ENCODE peak calls at places on chromosome X, in nine cellular contexts. Y is HCT116, X is AG04450, Q is GM12865, O is coronary artery, N is IMR-90, T is upper lobe of left lung, L is GM12864, R is mammary epithelial cell. A is an unnamed sample.

GRCh38 chrX:35166023-35166422 is 223.4 kb downstream of the FAM47B start:
- DNase-seq in Q (no peak), R (no peak), O (no peak), X (no peak), T (no peak), L (no peak), Y (no peak), N (no peak), A (no peak)

GRCh38 chrX:111145878-111146277 is 49.9 kb downstream of the PAK3 start:
- DNase-seq in R (no peak), L (no peak), Q (no peak), N (no peak), Y (no peak), X (no peak), O (no peak), T (no peak), A (no peak)

GRCh38 chrX:119816300-119816699 is 24.9 kb upstream of the RPL39 start:
- DNase-seq in N (no peak), Q (no peak), T (no peak), Y (no peak), O (no peak), L (no peak), X (no peak), R (no peak), A (no peak)

GRCh38 chrX:24158881-24159280 is 9.4 kb downstream of the ZFX start:
- DNase-seq in Y (no peak), O (no peak), L (no peak), N (no peak), R (no peak), X (no peak), Q (no peak), T (no peak), A (no peak)

GRCh38 chrX:46754450-46755075 is 4.4 kb downstream of the SLC9A7 start:
- DNase-seq in Q (peak), T (peak), O (no peak), L (no peak), N (no peak), Y (no peak), X (no peak), R (no peak), A (no peak)

GRCh38 chrX:139724626-139725025 is 16.7 kb upstream of the MCF2 start:
- DNase-seq in R (no peak), L (no peak), O (no peak), Y (no peak), Q (no peak), N (no peak), T (no peak), X (no peak), A (no peak)

GRCh38 chrX:48789366-48790220 is 3.2 kb downstream of the GATA1 start:
- DNase-seq in Y (no peak), T (no peak), R (no peak), O (no peak), Q (no peak), N (no peak), L (no peak), X (no peak), A (no peak)

GRCh38 chrX:129346574-129346973 is 176.7 kb downstream of the SMARCA1 start:
- DNase-seq in T (no peak), N (no peak), O (no peak), Y (no peak), Q (no peak), L (no peak), R (no peak), X (no peak), A (no peak)

GRCh38 chrX:24426340-24426913 is 38.7 kb upstream of the PDK3 start:
- DNase-seq in T (no peak), L (no peak), X (no peak), O (no peak), Y (no peak), Q (peak), N (peak), R (peak), A (peak)

GRCh38 chrX:33840176-33840575 is 291.9 kb downstream of the FAM47A start:
- DNase-seq in X (no peak), O (no peak), L (no peak), Y (no peak), N (no peak), T (no peak), R (no peak), Q (no peak), A (no peak)

GRCh38 chrX:126836195-126836594 is 16.7 kb downstream of the PRR32 start:
- DNase-seq in Q (no peak), X (no peak), N (no peak), R (no peak), Y (no peak), O (no peak), T (no peak), L (no peak), A (no peak)

GRCh38 chrX:150363561-150364346 is 637 bp downstream of the MAMLD1 start:
- DNase-seq in Q (no peak), L (no peak), N (peak), T (peak), R (peak), O (peak), X (no peak), Y (no peak), A (peak)

GRCh38 chrX:46620505-46620904 is 46.9 kb downstream of the CHST7 start:
- DNase-seq in O (no peak), X (no peak), R (no peak), N (no peak), T (no peak), Q (no peak), Y (no peak), L (no peak), A (peak)

GRCh38 chrX:120560405-120560841 is 339 bp downstream of the CUL4B start:
- DNase-seq in Q (peak), Y (no peak), T (no peak), N (peak), R (peak), O (peak), X (no peak), L (no peak), A (no peak)

GRCh38 chrX:129651756-129652564 is 2.8 kb downstream of the APLN start:
- DNase-seq in R (no peak), L (no peak), T (no peak), X (no peak), O (peak), Y (no peak), N (no peak), Q (no peak), A (no peak)

GRCh38 chrX:153667281-153667831 is 6.3 kb downstream of the PNCK start:
- DNase-seq in Y (no peak), Q (no peak), T (no peak), O (peak), X (no peak), N (no peak), L (no peak), R (no peak), A (no peak)

GRCh38 chrX:120262781-120263719 is 12.4 kb downstream of the ZBTB33 start:
- DNase-seq in Y (no peak), N (no peak), R (no peak), X (no peak), O (no peak), L (no peak), Q (peak), T (no peak), A (no peak)

GRCh38 chrX:74297766-74298165 is 6.2 kb upstream of the ZCCHC13 start:
- DNase-seq in Q (peak), Y (no peak), N (no peak), O (no peak), X (no peak), L (no peak), T (no peak), R (peak), A (no peak)

GRCh38 chrX:129779747-129780146 is at the start of gene SASH3:
- DNase-seq in X (no peak), T (peak), R (no peak), Y (no peak), L (peak), O (no peak), Q (peak), N (no peak), A (no peak)

GRCh38 chrX:120334137-120334536 is 22.9 kb upstream of the TMEM255A start:
- DNase-seq in O (no peak), R (no peak), N (no peak), X (no peak), Y (no peak), L (no peak), Q (peak), T (no peak), A (no peak)

DNA sequence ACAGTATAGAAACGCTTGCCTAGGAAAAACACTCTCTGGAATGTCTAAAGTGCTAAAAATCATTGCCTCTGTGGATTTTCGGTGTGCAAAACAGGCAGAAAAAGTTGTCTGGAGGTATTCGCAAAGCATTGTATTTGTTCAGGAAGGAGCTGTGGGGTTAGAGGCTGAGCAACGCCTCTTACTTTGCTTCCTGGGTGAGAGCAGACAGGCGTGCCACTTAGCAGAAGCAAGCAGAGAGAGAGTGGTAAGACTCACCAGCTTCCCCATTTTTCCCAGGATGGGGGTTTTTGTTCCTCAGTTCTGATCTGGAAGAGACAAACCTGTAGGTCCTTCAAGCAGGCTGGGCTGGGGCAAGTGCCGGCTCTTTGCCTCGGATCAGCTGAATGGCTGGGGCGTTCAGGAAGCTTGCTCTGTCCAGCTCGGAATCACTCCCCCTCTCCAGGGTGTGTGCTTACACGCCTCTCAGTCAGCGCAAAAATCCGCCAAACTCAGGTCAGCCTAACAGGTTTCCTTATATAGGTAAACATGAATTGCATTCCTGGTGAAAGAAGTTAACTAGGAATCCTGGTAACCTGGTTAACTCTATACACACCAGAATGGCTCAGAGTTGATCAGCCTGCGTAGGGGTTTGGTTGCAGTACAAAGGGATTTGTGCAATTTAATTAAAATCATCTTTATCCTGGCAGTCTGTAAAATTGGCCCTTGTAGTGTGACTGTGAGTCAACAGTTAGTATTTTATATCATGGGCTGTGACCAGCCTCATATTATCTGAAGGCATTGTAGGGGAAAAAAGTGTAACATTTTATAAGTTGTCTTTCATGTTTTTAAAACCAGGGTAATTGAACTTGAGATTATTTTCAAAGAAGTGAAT is 213.1 kb upstream of the MID1 start:
- DNase-seq in Y (no peak), O (no peak), Q (no peak), X (no peak), L (no peak), R (peak), T (no peak), N (no peak), A (no peak)
- H3K4me3 ChIP-seq in Y (no peak), O (peak), Q (no peak), X (no peak), L (no peak), R (peak), T (peak), N (no peak), A (no peak)

DNA sequence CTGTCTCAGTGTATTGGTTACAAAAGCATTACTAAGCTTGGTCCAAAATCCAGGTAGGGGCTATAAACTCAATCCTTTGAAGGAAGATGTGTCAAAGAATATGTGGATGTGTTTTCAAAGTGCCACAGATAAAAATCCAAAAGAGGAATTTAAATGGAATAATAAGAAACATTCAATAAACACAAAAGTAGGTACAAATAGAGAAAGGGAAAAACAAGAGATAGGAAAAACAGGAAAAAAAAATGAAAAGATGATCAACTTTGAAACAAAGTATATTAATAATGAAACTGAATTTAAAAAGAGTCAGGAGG is 64.0 kb downstream of the PPP4R3C start:
- DNase-seq in Y (no peak), Q (no peak), L (no peak), N (no peak), R (no peak), O (no peak), T (no peak), X (no peak), A (no peak)
- TF ChIP-seq CTCF in Y (no peak), Q (no peak), L (no peak), N (no peak), R (no peak), O (no peak), T (no peak), X (no peak), A (no peak)

GRCh38 chrX:11407331-11408110 is 114.3 kb downstream of the AMELX start:
- DNase-seq in T (no peak), Q (peak), X (no peak), R (no peak), Y (no peak), N (peak), L (no peak), O (no peak), A (no peak)

GRCh38 chrX:11409957-11410356 is 116.7 kb downstream of the AMELX start:
- DNase-seq in O (no peak), Y (no peak), T (no peak), N (no peak), X (no peak), L (no peak), R (no peak), Q (no peak), A (no peak)

GRCh38 chrX:11406109-11406755 is 113.0 kb downstream of the AMELX start:
- DNase-seq in X (peak), R (peak), O (no peak), L (no peak), T (no peak), Q (no peak), N (peak), Y (no peak), A (no peak)

GRCh38 chrX:11408783-11409182 is 115.6 kb downstream of the AMELX start:
- DNase-seq in O (no peak), X (no peak), Q (no peak), R (no peak), T (no peak), N (no peak), Y (no peak), L (no peak), A (no peak)

GRCh38 chrX:11408111-11408405 is 114.8 kb downstream of the AMELX start:
- DNase-seq in R (no peak), X (no peak), Q (no peak), O (no peak), N (no peak), T (no peak), Y (no peak), L (no peak), A (no peak)
- H3K4me3 ChIP-seq in R (no peak), X (no peak), Q (no peak), O (no peak), N (no peak), T (no peak), Y (no peak), L (no peak), A (no peak)

DNA sequence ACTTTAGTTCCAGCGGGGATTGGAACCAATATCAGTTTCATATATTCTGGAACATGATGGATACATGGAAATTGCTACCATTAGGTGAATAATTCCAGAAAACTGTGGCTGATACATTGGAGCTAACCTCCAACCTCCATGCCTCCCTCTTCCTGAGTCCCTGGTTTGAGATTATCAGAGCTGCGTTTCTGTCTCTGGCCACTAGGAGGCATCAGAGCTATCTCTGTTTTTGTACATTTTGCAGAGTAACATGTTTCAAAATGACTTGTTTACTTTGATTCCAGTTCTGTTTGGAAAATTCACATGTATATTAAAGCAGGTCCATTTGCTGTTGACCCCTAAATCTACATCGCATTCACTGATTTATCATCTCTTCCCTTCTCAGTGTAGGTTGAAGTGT is 2.4 kb upstream of the RAB40AL start:
- DNase-seq in R (peak), N (peak), Q (peak), T (no peak), O (no peak), L (no peak), X (no peak), Y (no peak), A (peak)
- TF ChIP-seq CTCF in R (peak), N (peak), Q (peak), T (peak), O (peak), L (peak), X (peak), Y (peak), A (peak)

GRCh38 chrX:41087219-41087618 is 2.0 kb downstream of the USP9X start:
- DNase-seq in Y (no peak), R (peak), T (no peak), O (no peak), X (no peak), L (no peak), N (no peak), Q (no peak), A (no peak)
- H3K4me3 ChIP-seq in Y (peak), R (peak), T (peak), O (peak), X (peak), L (peak), N (peak), Q (peak), A (peak)

GRCh38 chrX:86021652-86022289 is 25.6 kb downstream of the CHM start:
- DNase-seq in X (no peak), Q (no peak), L (no peak), O (no peak), R (no peak), N (no peak), T (no peak), Y (no peak), A (peak)
- TF ChIP-seq CTCF in X (no peak), Q (no peak), L (no peak), O (no peak), R (no peak), N (no peak), T (no peak), Y (no peak), A (no peak)

GRCh38 chrX:39760930-39761329 is 336.8 kb downstream of the BCOR start:
- DNase-seq in N (no peak), Q (no peak), L (no peak), T (no peak), X (no peak), R (no peak), O (no peak), Y (no peak), A (no peak)

GRCh38 chrX:39757971-39758370 is 339.8 kb downstream of the BCOR start:
- DNase-seq in N (peak), T (no peak), R (no peak), Q (no peak), L (no peak), O (no peak), X (no peak), Y (no peak), A (peak)

GRCh38 chrX:39758791-39759525 is 338.8 kb downstream of the BCOR start:
- DNase-seq in Y (no peak), Q (no peak), N (no peak), R (no peak), O (no peak), L (no peak), X (no peak), T (no peak), A (no peak)

GRCh38 chrX:39762266-39762841 is 335.4 kb downstream of the BCOR start:
- DNase-seq in X (no peak), L (no peak), N (peak), R (peak), O (no peak), T (no peak), Q (no peak), Y (no peak), A (peak)

DNA sequence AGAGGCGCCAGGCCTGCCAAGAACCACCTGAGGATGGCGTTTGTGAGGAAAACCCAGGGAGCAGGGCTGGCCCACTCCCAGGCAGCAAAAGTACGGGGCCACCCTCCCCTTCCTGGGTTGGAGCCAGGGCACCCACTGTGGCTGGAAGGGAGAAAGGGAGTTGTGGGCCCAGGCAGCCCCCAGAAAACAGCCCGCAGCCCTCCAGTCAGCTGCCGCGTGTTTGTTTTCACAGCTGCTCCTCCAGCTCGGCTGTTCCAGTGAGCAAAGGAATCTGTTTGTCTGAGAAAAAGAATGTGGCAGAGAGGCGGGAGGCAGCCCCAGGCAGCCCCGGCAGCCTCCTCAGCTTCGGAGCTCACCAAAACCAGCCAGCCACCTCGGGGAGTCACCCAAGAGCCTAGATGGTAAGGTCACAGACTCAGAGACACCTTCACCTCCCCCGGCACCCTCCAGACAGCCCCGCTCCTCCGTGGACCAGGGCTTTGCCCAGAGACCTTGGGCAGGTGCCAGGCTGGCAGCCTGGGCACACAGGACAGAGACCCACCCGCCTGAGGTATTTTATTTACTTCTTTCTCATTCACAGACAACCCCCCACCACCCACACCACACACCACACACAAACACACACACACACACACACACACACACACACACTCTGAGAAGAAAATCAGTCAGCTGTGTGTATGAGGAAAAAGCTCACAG is 338.1 kb downstream of the BCOR start:
- DNase-seq in T (no peak), N (peak), L (no peak), Y (no peak), X (no peak), O (peak), Q (no peak), R (no peak), A (peak)
- H3K4me3 ChIP-seq in T (no peak), N (no peak), L (no peak), Y (no peak), X (no peak), O (no peak), Q (no peak), R (no peak), A (no peak)

DNA sequence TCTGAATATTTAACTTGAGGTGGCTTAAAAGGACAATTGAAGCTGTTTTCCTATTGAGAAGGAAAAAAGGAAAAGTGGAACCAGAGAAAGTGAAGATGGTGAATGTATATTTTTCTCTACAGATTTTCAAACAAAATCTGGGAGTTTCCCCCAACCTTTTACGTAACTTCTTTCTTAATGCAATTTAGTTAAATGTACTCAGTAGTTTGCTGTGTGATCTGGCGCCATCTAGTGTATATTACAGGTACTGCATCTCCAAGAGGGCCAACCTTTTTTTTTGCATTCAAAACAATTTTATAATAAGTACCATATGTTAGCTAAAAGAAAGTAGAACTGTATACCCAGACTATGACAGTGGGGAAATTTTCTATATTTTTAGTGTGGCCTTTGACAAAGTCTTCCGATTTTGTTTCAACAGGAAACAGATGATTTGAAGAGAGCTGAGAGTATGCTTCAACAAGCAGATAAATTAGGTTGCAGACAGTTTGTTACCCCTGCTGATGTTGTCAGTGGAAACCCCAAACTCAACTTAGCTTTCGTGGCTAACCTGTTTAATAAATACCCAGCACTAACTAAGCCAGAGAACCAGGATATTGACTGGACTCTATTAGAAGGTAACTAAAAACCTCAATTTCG is 82.0 kb downstream of the PLS3 start:
- DNase-seq in R (peak), X (peak), O (no peak), T (no peak), N (peak), L (peak), Q (peak), Y (peak), A (peak)
- TF ChIP-seq CTCF in R (peak), X (peak), O (peak), T (peak), N (peak), L (peak), Q (peak), Y (peak), A (peak)

A was measured in fibroblast of pulmonary artery.